ENCODE peak calls at places on chromosomes 7 and 10, in seven cellular contexts. One of them, this sample, is unnamed.

GRCh38 chr7:120735791-120736190 is 122.2 kb downstream of the TSPAN12 start:
- DNase-seq in progenitor cell of endocrine pancreas: no peak
- DNase-seq in activated T-helper 1 cell treated with Interleukin-2 at 50 U/mL for 16 hours: no peak
- DNase-seq in neural crest cell: no peak
- DNase-seq in AG08395: no peak
- DNase-seq in NCI-H524 treated with DMSO at 0.1 percent for 48 hours: no peak
- DNase-seq in NCI-H1048: no peak
- DNase-seq in this sample: no peak

GRCh38 chr10:36880898-36881297 is 244.5 kb upstream of the ANKRD30A start:
- DNase-seq in AG08395: peak
- DNase-seq in progenitor cell of endocrine pancreas: no peak
- DNase-seq in neural crest cell: no peak
- DNase-seq in NCI-H524 treated with DMSO at 0.1 percent for 48 hours: no peak
- DNase-seq in activated T-helper 1 cell treated with Interleukin-2 at 50 U/mL for 16 hours: no peak
- DNase-seq in NCI-H1048: no peak
- DNase-seq in this sample: no peak

GRCh38 chr7:25093268-25093802 is 31.7 kb downstream of the CYCS start:
- DNase-seq in AG08395: peak
- DNase-seq in progenitor cell of endocrine pancreas: peak
- DNase-seq in neural crest cell: peak
- DNase-seq in activated T-helper 1 cell treated with Interleukin-2 at 50 U/mL for 16 hours: peak
- DNase-seq in NCI-H524 treated with DMSO at 0.1 percent for 48 hours: no peak
- DNase-seq in NCI-H1048: peak
- DNase-seq in this sample: no peak

GRCh38 chr7:100552532-100552931 is 13.5 kb downstream of the AGFG2 start:
- DNase-seq in neural crest cell: no peak
- DNase-seq in NCI-H524 treated with DMSO at 0.1 percent for 48 hours: no peak
- DNase-seq in AG08395: no peak
- DNase-seq in NCI-H1048: no peak
- DNase-seq in activated T-helper 1 cell treated with Interleukin-2 at 50 U/mL for 16 hours: no peak
- DNase-seq in progenitor cell of endocrine pancreas: no peak
- DNase-seq in this sample: no peak

GRCh38 chr10:3948843-3949242 is 163.8 kb upstream of the KLF6 start:
- DNase-seq in AG08395: no peak
- DNase-seq in activated T-helper 1 cell treated with Interleukin-2 at 50 U/mL for 16 hours: peak
- DNase-seq in NCI-H524 treated with DMSO at 0.1 percent for 48 hours: no peak
- DNase-seq in NCI-H1048: no peak
- DNase-seq in progenitor cell of endocrine pancreas: no peak
- DNase-seq in neural crest cell: no peak
- DNase-seq in this sample: no peak

GRCh38 chr7:42843209-42843800 is 68.6 kb downstream of the C7orf25 start:
- DNase-seq in neural crest cell: peak
- DNase-seq in NCI-H1048: no peak
- DNase-seq in activated T-helper 1 cell treated with Interleukin-2 at 50 U/mL for 16 hours: no peak
- DNase-seq in progenitor cell of endocrine pancreas: no peak
- DNase-seq in NCI-H524 treated with DMSO at 0.1 percent for 48 hours: no peak
- DNase-seq in AG08395: peak
- DNase-seq in this sample: no peak

GRCh38 chr7:103821105-103821504 is 168.4 kb downstream of the RELN start:
- DNase-seq in activated T-helper 1 cell treated with Interleukin-2 at 50 U/mL for 16 hours: no peak
- DNase-seq in neural crest cell: no peak
- DNase-seq in progenitor cell of endocrine pancreas: no peak
- DNase-seq in AG08395: no peak
- DNase-seq in NCI-H524 treated with DMSO at 0.1 percent for 48 hours: peak
- DNase-seq in NCI-H1048: no peak
- DNase-seq in this sample: no peak

GRCh38 chr10:113236998-113237397 is 287.0 kb downstream of the TCF7L2 start:
- DNase-seq in NCI-H524 treated with DMSO at 0.1 percent for 48 hours: no peak
- DNase-seq in progenitor cell of endocrine pancreas: no peak
- DNase-seq in NCI-H1048: no peak
- DNase-seq in AG08395: no peak
- DNase-seq in neural crest cell: no peak
- DNase-seq in activated T-helper 1 cell treated with Interleukin-2 at 50 U/mL for 16 hours: no peak
- DNase-seq in this sample: no peak

GRCh38 chr10:43221419-43222293 is 45.2 kb downstream of the RASGEF1A start:
- DNase-seq in AG08395: no peak
- DNase-seq in NCI-H524 treated with DMSO at 0.1 percent for 48 hours: no peak
- DNase-seq in neural crest cell: no peak
- DNase-seq in NCI-H1048: no peak
- DNase-seq in progenitor cell of endocrine pancreas: no peak
- DNase-seq in activated T-helper 1 cell treated with Interleukin-2 at 50 U/mL for 16 hours: no peak
- DNase-seq in this sample: no peak

GRCh38 chr7:70893985-70894722 is 237.8 kb upstream of the GALNT17 start:
- DNase-seq in AG08395: no peak
- DNase-seq in NCI-H524 treated with DMSO at 0.1 percent for 48 hours: no peak
- DNase-seq in progenitor cell of endocrine pancreas: no peak
- DNase-seq in neural crest cell: no peak
- DNase-seq in NCI-H1048: no peak
- DNase-seq in activated T-helper 1 cell treated with Interleukin-2 at 50 U/mL for 16 hours: no peak
- DNase-seq in this sample: no peak